ENCODE peak calls at places on chromosome 12, in eight cellular contexts. P is NCI-H1092 treated with DMSO at 0.1 percent for 48 hours; T is midbrain; K is mucosa of descending colon; U is H4; B is COR-L47; I is PC-3; Z is activated T-helper 1 cell treated with anti-CD3 and anti-CD28 coated beads, Interleukin-12 subunit alpha, Interleukin-12 subunit beta, Interleukin-2, Interleukin-4 antibody, amounts not matched to agents 30 ng/mL and 10 ng/mL and 1 ng/mL, durations not matched to agents 14 hours and 24 hours and 36 hours. S is an unnamed sample.

GRCh38 chr12:56212360-56212759 is 9.4 kb downstream of the RNF41 start:
- DNase-seq in P (no peak), T (no peak), K (no peak), U (no peak), B (no peak), I (no peak), Z (no peak), S (no peak)

GRCh38 chr12:95701722-95702418 is 88.7 kb downstream of the NTN4 start:
- DNase-seq in P (no peak), T (no peak), K (no peak), U (no peak), B (no peak), I (peak; percentile 93), Z (no peak), S (no peak)

GRCh38 chr12:119340604-119341003 is 6.1 kb downstream of the CCDC60 start:
- DNase-seq in P (no peak), T (no peak), K (no peak), U (no peak), B (no peak), I (no peak), Z (no peak), S (no peak)

GRCh38 chr12:6942331-6942665 is 1.3 kb upstream of the RNU7-1 start:
- DNase-seq in P (no peak), T (no peak), K (peak; percentile 41), U (no peak), B (no peak), I (no peak), Z (no peak), S (no peak)

GRCh38 chr12:84497819-84498218 is 414.8 kb downstream of the SLC6A15 start:
- DNase-seq in P (no peak), T (peak; percentile 18), K (no peak), U (peak; percentile 13), B (no peak), I (peak; percentile 25), Z (no peak), S (no peak)

GRCh38 chr12:85951823-85952222 is 77.7 kb downstream of the NTS start:
- DNase-seq in P (peak; percentile 30), T (no peak), K (no peak), U (peak; percentile 6), B (peak; percentile 5), I (peak; percentile 49), Z (no peak), S (no peak)

GRCh38 chr12:7602287-7602686 is 63.4 kb downstream of the APOBEC1 start:
- DNase-seq in P (no peak), T (no peak), K (no peak), U (peak; percentile 24), B (no peak), I (peak; percentile 8), Z (no peak), S (no peak)

GRCh38 chr12:128818065-128819022 is 5.4 kb downstream of the SLC15A4 start:
- DNase-seq in P (no peak), T (no peak), K (no peak), U (no peak), B (no peak), I (peak; percentile 33), Z (no peak), S (no peak)

GRCh38 chr12:127480775-127481314 is 786.1 kb upstream of the TMEM132C start:
- DNase-seq in P (no peak), T (no peak), K (no peak), U (no peak), B (no peak), I (no peak), Z (no peak), S (no peak)

GRCh38 chr12:59708059-59708458 is 112.2 kb downstream of the SLC16A7 start:
- DNase-seq in P (no peak), T (no peak), K (no peak), U (peak; percentile 35), B (no peak), I (peak; percentile 79), Z (no peak), S (no peak)

GRCh38 chr12:72110814-72111615 is 161.2 kb upstream of the TRHDE start:
- DNase-seq in P (no peak), T (peak; percentile 37), K (no peak), U (no peak), B (no peak), I (no peak), Z (no peak), S (no peak)

GRCh38 chr12:89225808-89226368 is 126.4 kb downstream of the DUSP6 start:
- DNase-seq in P (no peak), T (no peak), K (peak; percentile 42), U (peak; percentile 72), B (no peak), I (peak; percentile 99), Z (no peak), S (no peak)